ENCODE peak calls at places on chromosomes 12 and 14, in four cellular contexts. One of them, this sample, is unnamed.

GRCh38 chr12:116381744-116382455 is 104.4 kb upstream of the MED13L start:
- DNase-seq in suprapubic skin: no peak
- DNase-seq in uterus: no peak
- DNase-seq in mammary epithelial cell: peak; percentile 46
- DNase-seq in this sample: no peak

GRCh38 chr12:47038270-47038748 is 41.1 kb upstream of the PCED1B start:
- DNase-seq in suprapubic skin: no peak
- DNase-seq in uterus: no peak
- DNase-seq in mammary epithelial cell: peak; percentile 18
- DNase-seq in this sample: no peak

GRCh38 chr14:54138354-54139038 is 181.9 kb upstream of the BMP4 start:
- DNase-seq in suprapubic skin: no peak
- DNase-seq in uterus: no peak
- DNase-seq in mammary epithelial cell: no peak
- DNase-seq in this sample: no peak

GRCh38 chr14:93231129-93231979 is 24.3 kb downstream of the UBR7 start:
- DNase-seq in suprapubic skin: no peak
- DNase-seq in uterus: no peak
- DNase-seq in mammary epithelial cell: peak; percentile 58
- DNase-seq in this sample: peak; percentile 67

GRCh38 chr14:55611859-55612258 is 31.9 kb downstream of the KTN1 start:
- DNase-seq in suprapubic skin: no peak
- DNase-seq in uterus: no peak
- DNase-seq in mammary epithelial cell: no peak
- DNase-seq in this sample: no peak

GRCh38 chr14:71687115-71687836 is 245.0 kb upstream of the RGS6 start:
- DNase-seq in suprapubic skin: no peak
- DNase-seq in uterus: no peak
- DNase-seq in mammary epithelial cell: no peak
- DNase-seq in this sample: no peak

GRCh38 chr14:31881531-31882310 is 195.4 kb upstream of the ARHGAP5 start:
- DNase-seq in suprapubic skin: no peak
- DNase-seq in uterus: no peak
- DNase-seq in mammary epithelial cell: peak; percentile 43
- DNase-seq in this sample: no peak

GRCh38 chr14:64747327-64747726 is 43.1 kb downstream of the PLEKHG3 start:
- DNase-seq in suprapubic skin: no peak
- DNase-seq in uterus: no peak
- DNase-seq in mammary epithelial cell: no peak
- DNase-seq in this sample: no peak

GRCh38 chr12:56271031-56271430 is 4.3 kb downstream of the COQ10A start:
- DNase-seq in suprapubic skin: no peak
- DNase-seq in uterus: no peak
- DNase-seq in mammary epithelial cell: peak; percentile 16
- DNase-seq in this sample: no peak

GRCh38 chr12:127677537-127678131 is 589.3 kb upstream of the TMEM132C start:
- DNase-seq in suprapubic skin: no peak
- DNase-seq in uterus: peak; percentile 65
- DNase-seq in mammary epithelial cell: peak; percentile 33
- DNase-seq in this sample: peak; percentile 88

GRCh38 chr12:5227722-5228274 is 184.1 kb downstream of the KCNA5 start:
- DNase-seq in suprapubic skin: no peak
- DNase-seq in uterus: no peak
- DNase-seq in mammary epithelial cell: no peak
- DNase-seq in this sample: no peak

GRCh38 chr12:4025420-4026358 is 152.5 kb upstream of the PARP11 start:
- DNase-seq in suprapubic skin: no peak
- DNase-seq in uterus: no peak
- DNase-seq in mammary epithelial cell: no peak
- DNase-seq in this sample: no peak

GRCh38 chr12:50725011-50725899 is 38.6 kb upstream of the ATF1 start:
- DNase-seq in suprapubic skin: no peak
- DNase-seq in uterus: no peak
- DNase-seq in mammary epithelial cell: no peak
- DNase-seq in this sample: no peak

GRCh38 chr12:109981311-109981710 is 14.9 kb downstream of the GIT2 start:
- DNase-seq in suprapubic skin: no peak
- DNase-seq in uterus: no peak
- DNase-seq in mammary epithelial cell: no peak
- DNase-seq in this sample: no peak

GRCh38 chr14:64191756-64192155 is 102.4 kb downstream of the ESR2 start:
- DNase-seq in suprapubic skin: no peak
- DNase-seq in uterus: no peak
- DNase-seq in mammary epithelial cell: peak; percentile 71
- DNase-seq in this sample: no peak

GRCh38 chr14:66507181-66507721 is 696 bp upstream of the GPHN start:
- DNase-seq in suprapubic skin: no peak
- DNase-seq in uterus: no peak
- DNase-seq in mammary epithelial cell: no peak
- DNase-seq in this sample: no peak

GRCh38 chr14:57085801-57086200 is 182.9 kb downstream of the EXOC5 start:
- DNase-seq in suprapubic skin: no peak
- DNase-seq in uterus: no peak
- DNase-seq in mammary epithelial cell: peak; percentile 16
- DNase-seq in this sample: no peak

GRCh38 chr12:23854598-23854997 is 94.9 kb downstream of the SOX5 start:
- DNase-seq in suprapubic skin: no peak
- DNase-seq in uterus: no peak
- DNase-seq in mammary epithelial cell: no peak
- DNase-seq in this sample: no peak

GRCh38 chr12:27436029-27436428 is 10.5 kb upstream of the SMCO2 start:
- DNase-seq in suprapubic skin: no peak
- DNase-seq in uterus: no peak
- DNase-seq in mammary epithelial cell: peak; percentile 56
- DNase-seq in this sample: no peak

GRCh38 chr12:92757599-92758121 is 54.9 kb downstream of the PLEKHG7 start:
- DNase-seq in suprapubic skin: no peak
- DNase-seq in uterus: no peak
- DNase-seq in mammary epithelial cell: no peak
- DNase-seq in this sample: no peak

GRCh38 chr14:51211149-51211548 is 28.9 kb upstream of the TMX1 start:
- DNase-seq in suprapubic skin: no peak
- DNase-seq in uterus: no peak
- DNase-seq in mammary epithelial cell: no peak
- DNase-seq in this sample: no peak

GRCh38 chr12:57087689-57088441 is 1.0 kb upstream of the NAB2 start:
- DNase-seq in suprapubic skin: peak; percentile 92
- DNase-seq in uterus: peak; percentile 95
- DNase-seq in mammary epithelial cell: peak; percentile 93
- DNase-seq in this sample: no peak

GRCh38 chr12:121005346-121005815 is 10.9 kb downstream of the C12orf43 start:
- DNase-seq in suprapubic skin: no peak
- DNase-seq in uterus: no peak
- DNase-seq in mammary epithelial cell: peak; percentile 32
- DNase-seq in this sample: no peak

GRCh38 chr12:68349921-68350606 is 17.9 kb upstream of the MDM1 start:
- DNase-seq in suprapubic skin: no peak
- DNase-seq in uterus: no peak
- DNase-seq in mammary epithelial cell: no peak
- DNase-seq in this sample: no peak

GRCh38 chr14:70009961-70010360 is 130.7 kb downstream of the SMOC1 start:
- DNase-seq in suprapubic skin: no peak
- DNase-seq in uterus: no peak
- DNase-seq in mammary epithelial cell: peak; percentile 90
- DNase-seq in this sample: no peak

GRCh38 chr14:29926228-29926627 is 1.4 kb downstream of the PRKD1 start:
- DNase-seq in suprapubic skin: no peak
- DNase-seq in uterus: no peak
- DNase-seq in mammary epithelial cell: no peak
- DNase-seq in this sample: no peak

GRCh38 chr12:64566122-64566521 is 44.2 kb upstream of the RASSF3 start:
- DNase-seq in suprapubic skin: no peak
- DNase-seq in uterus: no peak
- DNase-seq in mammary epithelial cell: no peak
- DNase-seq in this sample: no peak

GRCh38 chr12:25730489-25731349 is 177.6 kb upstream of the LMNTD1 start:
- DNase-seq in suprapubic skin: no peak
- DNase-seq in uterus: no peak
- DNase-seq in mammary epithelial cell: peak; percentile 20
- DNase-seq in this sample: no peak

GRCh38 chr14:41636492-41637392 is 30.1 kb downstream of the LRFN5 start:
- DNase-seq in suprapubic skin: no peak
- DNase-seq in uterus: no peak
- DNase-seq in mammary epithelial cell: no peak
- DNase-seq in this sample: no peak

GRCh38 chr14:68653754-68654153 is 139.1 kb downstream of the ZFP36L1 start:
- DNase-seq in suprapubic skin: no peak
- DNase-seq in uterus: no peak
- DNase-seq in mammary epithelial cell: no peak
- DNase-seq in this sample: no peak

GRCh38 chr12:51360315-51360714 is 13.8 kb upstream of the CELA1 start:
- DNase-seq in suprapubic skin: no peak
- DNase-seq in uterus: no peak
- DNase-seq in mammary epithelial cell: no peak
- DNase-seq in this sample: no peak

GRCh38 chr12:109626378-109627115 is 53.0 kb downstream of the MVK start:
- DNase-seq in suprapubic skin: no peak
- DNase-seq in uterus: no peak
- DNase-seq in mammary epithelial cell: no peak
- DNase-seq in this sample: peak; percentile 93

GRCh38 chr12:49838973-49839633 is 3.8 kb downstream of the BCDIN3D start:
- DNase-seq in suprapubic skin: no peak
- DNase-seq in uterus: no peak
- DNase-seq in mammary epithelial cell: peak; percentile 40
- DNase-seq in this sample: no peak

GRCh38 chr12:105477873-105478272 is 147.4 kb downstream of the C12orf75 start:
- DNase-seq in suprapubic skin: no peak
- DNase-seq in uterus: no peak
- DNase-seq in mammary epithelial cell: no peak
- DNase-seq in this sample: no peak

GRCh38 chr14:20904393-20905029 is 13.3 kb downstream of the RNASE3 start:
- DNase-seq in suprapubic skin: no peak
- DNase-seq in uterus: no peak
- DNase-seq in mammary epithelial cell: no peak
- DNase-seq in this sample: no peak

GRCh38 chr12:121905746-121906145 is 12.6 kb upstream of the CFAP251 start:
- DNase-seq in suprapubic skin: no peak
- DNase-seq in uterus: no peak
- DNase-seq in mammary epithelial cell: peak; percentile 20
- DNase-seq in this sample: no peak

GRCh38 chr12:85138833-85139232 is 102.7 kb downstream of the LRRIQ1 start:
- DNase-seq in suprapubic skin: no peak
- DNase-seq in uterus: no peak
- DNase-seq in mammary epithelial cell: peak; percentile 3
- DNase-seq in this sample: no peak

GRCh38 chr12:18970603-18971002 is 158.9 kb upstream of the PLEKHA5 start:
- DNase-seq in suprapubic skin: no peak
- DNase-seq in uterus: no peak
- DNase-seq in mammary epithelial cell: no peak
- DNase-seq in this sample: no peak

DNA sequence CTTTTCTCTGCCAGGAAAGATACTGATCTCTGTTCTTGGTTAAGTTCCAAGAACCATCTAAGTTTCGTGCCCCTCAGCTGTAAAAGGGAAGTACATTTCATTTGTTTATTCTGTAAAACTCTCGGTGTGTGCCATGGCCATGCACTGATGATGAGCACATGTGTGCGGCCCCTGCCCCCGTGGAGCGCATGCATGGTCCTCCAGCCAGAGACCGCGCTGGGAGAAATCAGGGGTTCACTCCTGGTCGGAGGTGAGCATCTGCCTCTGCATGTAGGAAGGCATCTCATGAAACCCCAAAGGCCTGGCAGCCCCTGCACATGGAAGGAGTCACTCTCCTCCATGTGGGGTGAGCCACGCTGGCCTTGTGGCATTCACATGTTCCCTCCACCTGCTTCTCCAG is 102.5 kb upstream of the RTL1 start:
- DNase-seq in suprapubic skin: peak; percentile 40
- DNase-seq in uterus: peak; percentile 8
- DNase-seq in mammary epithelial cell: no peak
- DNase-seq in this sample: no peak
- TF ChIP-seq CTCF in suprapubic skin: no peak
- TF ChIP-seq CTCF in uterus: no peak
- TF ChIP-seq CTCF in mammary epithelial cell: no peak
- TF ChIP-seq CTCF in this sample: no peak

GRCh38 chr12:8661751-8662150 is 875 bp downstream of the MFAP5 start:
- DNase-seq in suprapubic skin: no peak
- DNase-seq in uterus: no peak
- DNase-seq in mammary epithelial cell: no peak
- DNase-seq in this sample: no peak
- H3K4me3 ChIP-seq in suprapubic skin: peak overlapping the region; percentile 36
- H3K4me3 ChIP-seq in uterus: no peak overlapping the region
- H3K4me3 ChIP-seq in mammary epithelial cell: no peak overlapping the region
- H3K4me3 ChIP-seq in this sample: no peak overlapping the region

DNA sequence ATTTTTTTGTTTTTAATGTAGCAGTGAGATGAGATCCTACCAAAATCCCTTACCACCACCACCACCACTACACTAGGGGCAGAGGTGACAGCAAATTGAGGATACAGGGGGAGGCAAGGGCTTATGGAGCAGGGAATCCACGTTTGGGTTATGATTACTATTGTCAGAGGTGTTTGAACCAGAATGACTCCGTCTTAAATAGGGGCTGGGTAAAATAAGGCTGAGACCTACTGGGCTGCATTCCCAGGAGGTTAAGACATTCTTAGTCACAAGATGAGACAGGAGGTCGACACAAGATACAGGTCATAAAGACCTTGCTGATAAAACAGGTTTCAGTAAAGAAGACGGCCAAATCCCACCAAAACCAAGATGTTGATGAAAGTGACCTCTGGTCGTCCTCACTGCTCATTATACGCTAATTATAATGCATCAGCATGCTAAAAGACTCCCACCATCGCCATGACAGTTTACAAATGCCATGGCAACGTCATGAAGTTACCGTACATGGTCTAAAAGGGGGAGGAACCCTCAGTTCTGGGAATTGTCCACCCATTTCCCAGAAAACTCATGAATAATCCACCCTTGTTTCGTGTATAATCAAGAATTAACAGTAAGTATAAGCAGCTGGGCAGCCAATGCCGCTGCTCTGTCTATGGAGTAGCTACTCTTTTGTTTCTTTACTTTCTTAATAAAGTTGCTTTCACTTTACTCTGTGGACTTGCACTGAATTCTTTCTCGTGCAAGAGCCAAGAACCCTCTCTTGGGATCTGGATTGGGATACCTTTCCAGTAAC is 16.6 kb upstream of the CRY1 start:
- DNase-seq in suprapubic skin: no peak
- DNase-seq in uterus: no peak
- DNase-seq in mammary epithelial cell: no peak
- DNase-seq in this sample: no peak
- H3K27ac ChIP-seq in suprapubic skin: no peak overlapping the region
- H3K27ac ChIP-seq in uterus: no peak overlapping the region
- H3K27ac ChIP-seq in mammary epithelial cell: no peak overlapping the region
- H3K27ac ChIP-seq in this sample: no peak overlapping the region

GRCh38 chr12:89701606-89702206 is 6.9 kb downstream of the ATP2B1 start:
- DNase-seq in suprapubic skin: no peak
- DNase-seq in uterus: no peak
- DNase-seq in mammary epithelial cell: no peak
- DNase-seq in this sample: no peak
- TF ChIP-seq CTCF in suprapubic skin: no peak
- TF ChIP-seq CTCF in uterus: no peak
- TF ChIP-seq CTCF in mammary epithelial cell: no peak
- TF ChIP-seq CTCF in this sample: no peak

This sample was measured in dorsolateral prefrontal cortex.